ENCODE peak calls at places on chromosomes 4 and X, in six cellular contexts. D, W, Q, P, H and C are unnamed samples. For H3K4me1, the result is how much of the 10 kb centered on the place peaks cover.

GRCh38 chr4:159174645-159175147 is 71.8 kb downstream of the RAPGEF2 start:
- DNase-seq in P (no peak), W (no peak), H (no peak), Q (no peak), D (no peak), C (no peak)

GRCh38 chr4:16516796-16517413 is 290.6 kb upstream of the TAPT1 start:
- DNase-seq in D (peak), Q (no peak), W (peak), H (no peak), P (peak), C (peak)

GRCh38 chr4:86791126-86791525 is 58.1 kb downstream of the SLC10A6 start:
- DNase-seq in D (no peak), H (no peak), Q (peak), P (no peak), W (no peak), C (no peak)

GRCh38 chr4:72701987-72702819 is 133.2 kb upstream of the ADAMTS3 start:
- DNase-seq in D (no peak), W (peak), P (peak), H (no peak), Q (peak), C (peak)

GRCh38 chrX:149372861-149373260 is 132.2 kb downstream of the IDS start:
- DNase-seq in P (no peak), W (no peak), H (no peak), D (no peak), Q (no peak), C (no peak)

GRCh38 chrX:132953358-132953757 is 5.1 kb downstream of the HS6ST2 start:
- DNase-seq in H (no peak), P (no peak), D (no peak), Q (no peak), W (no peak), C (no peak)

GRCh38 chr4:103634236-103634635 is 85.5 kb downstream of the TACR3 start:
- DNase-seq in Q (peak), P (no peak), D (no peak), W (no peak), H (no peak), C (no peak)

GRCh38 chr4:34733185-34733916 is 1511.0 kb downstream of the ARAP2 start:
- DNase-seq in W (no peak), H (no peak), D (no peak), P (no peak), Q (peak), C (no peak)

GRCh38 chrX:28659269-28659668 is 72.0 kb downstream of the IL1RAPL1 start:
- DNase-seq in Q (peak), D (peak), W (no peak), P (no peak), H (no peak), C (peak)

GRCh38 chr4:182928061-182928460 is 10.9 kb upstream of the DCTD start:
- DNase-seq in W (no peak), D (no peak), H (no peak), Q (peak), P (no peak), C (no peak)

GRCh38 chr4:21811576-21811975 is 137.0 kb downstream of the KCNIP4 start:
- DNase-seq in W (no peak), P (no peak), Q (no peak), D (no peak), H (no peak), C (no peak)

GRCh38 chr4:139242511-139243051 is 37.4 kb downstream of the MGARP start:
- DNase-seq in Q (no peak), H (no peak), D (no peak), W (no peak), P (no peak), C (no peak)

DNA sequence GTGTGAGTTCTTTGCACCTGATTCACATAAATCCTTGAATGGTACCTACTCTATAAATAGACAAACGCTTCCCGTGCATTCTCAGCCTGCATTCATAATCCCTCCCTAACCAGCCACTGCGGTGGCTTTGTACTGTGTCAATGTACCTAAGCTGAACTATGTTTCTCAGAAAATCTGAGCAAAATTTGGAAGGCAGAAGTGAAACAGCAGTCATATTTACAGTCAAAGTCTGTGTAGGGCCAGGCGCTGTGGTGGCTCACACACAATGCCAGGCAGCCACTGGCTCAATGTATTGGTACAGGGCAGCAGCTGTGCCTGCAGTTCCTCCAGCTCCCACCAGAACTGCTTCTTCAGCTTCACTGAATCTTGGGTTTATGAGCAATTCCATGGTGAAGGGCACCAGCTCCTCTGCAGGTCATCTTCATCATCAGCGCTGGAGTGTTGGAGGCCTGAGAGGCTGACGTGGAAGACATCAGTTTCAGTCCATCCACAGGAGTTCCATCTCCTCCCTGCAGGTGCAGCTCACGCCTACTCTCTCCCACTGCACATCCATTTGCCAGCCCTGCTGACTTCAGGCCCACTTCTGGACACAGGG is 32.3 kb upstream of the IRF2 start:
- DNase-seq in Q (peak), H (peak), P (peak), W (no peak), D (no peak), C (peak)
- TF ChIP-seq CTCF in Q (no peak), H (no peak), P (peak), W (no peak), D (no peak), C (no peak)

GRCh38 chr4:6277139-6277802 is 7.6 kb downstream of the WFS1 start:
- DNase-seq in P (no peak), D (no peak), W (peak), Q (no peak), H (no peak), C (no peak)
- H3K4me1 ChIP-seq in P (under half), D (under half), W (half or more), Q (under half), H (under half), C (under half)

DNA sequence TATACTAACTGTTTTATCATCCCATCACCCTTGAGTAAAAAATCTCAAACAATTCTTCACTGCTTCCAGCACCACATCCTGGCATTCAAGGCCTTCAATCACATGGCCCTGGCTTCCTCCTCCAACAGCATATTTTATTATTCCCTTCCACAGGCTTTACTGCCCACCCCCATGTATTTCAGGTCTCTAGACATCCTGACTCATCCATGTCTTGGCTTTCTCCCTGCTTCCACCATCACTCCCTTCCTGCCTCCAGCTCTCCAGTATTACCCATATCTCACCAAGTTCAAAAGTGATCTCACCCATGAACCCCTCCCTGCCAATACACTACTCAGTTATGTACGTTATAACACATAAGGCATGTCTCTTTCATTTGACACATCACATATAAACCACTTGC is 34.7 kb upstream of the PLAC1 start:
- DNase-seq in D (no peak), W (no peak), P (no peak), Q (peak), H (no peak), C (no peak)
- H3K27ac ChIP-seq in D (no peak), W (no peak), P (peak), Q (peak), H (no peak), C (no peak)

DNA sequence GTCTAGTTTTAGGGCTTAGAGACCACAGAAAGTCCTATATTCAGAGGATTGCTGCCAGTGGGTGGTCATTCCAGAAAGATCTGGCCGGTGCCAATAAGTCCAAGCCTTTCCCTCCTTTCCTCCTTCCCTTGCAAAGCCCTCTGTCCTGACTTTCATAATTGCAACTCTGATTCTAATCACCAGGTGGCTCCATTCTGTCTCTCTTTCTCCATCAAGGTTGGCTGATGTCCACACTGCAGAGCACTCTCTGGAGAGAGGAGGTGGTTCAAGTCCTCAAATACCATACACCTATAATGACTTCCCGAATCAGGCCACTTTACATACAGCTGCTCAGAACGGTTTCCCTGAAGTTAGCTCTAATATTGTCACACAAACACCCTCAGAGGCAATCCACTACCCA is 22.4 kb upstream of the ARMCX4 start:
- DNase-seq in H (no peak), W (peak), D (no peak), Q (peak), P (peak), C (no peak)
- TF ChIP-seq CTCF in H (no peak), W (no peak), D (peak), Q (no peak), P (peak), C (no peak)

GRCh38 chr4:165131247-165131832 is 18.7 kb upstream of the TMEM192 start:
- DNase-seq in W (peak), H (peak), Q (peak), D (peak), P (peak), C (peak)
- H3K4me1 ChIP-seq in W (under half), H (under half), Q (under half), D (under half), P (under half), C (under half)

GRCh38 chr4:76606662-76607265 is 171.7 kb downstream of the SHROOM3 start:
- DNase-seq in W (no peak), P (no peak), Q (no peak), D (no peak), H (no peak), C (no peak)

GRCh38 chr4:76600447-76600846 is 165.4 kb downstream of the SHROOM3 start:
- DNase-seq in Q (no peak), W (no peak), P (no peak), H (no peak), D (no peak), C (no peak)

GRCh38 chr4:76605099-76605563 is 170.1 kb downstream of the SHROOM3 start:
- DNase-seq in Q (no peak), P (no peak), H (no peak), W (no peak), D (no peak), C (no peak)

GRCh38 chr4:76597423-76597979 is 162.5 kb downstream of the SHROOM3 start:
- DNase-seq in W (no peak), D (no peak), H (no peak), P (no peak), Q (no peak), C (no peak)

DNA sequence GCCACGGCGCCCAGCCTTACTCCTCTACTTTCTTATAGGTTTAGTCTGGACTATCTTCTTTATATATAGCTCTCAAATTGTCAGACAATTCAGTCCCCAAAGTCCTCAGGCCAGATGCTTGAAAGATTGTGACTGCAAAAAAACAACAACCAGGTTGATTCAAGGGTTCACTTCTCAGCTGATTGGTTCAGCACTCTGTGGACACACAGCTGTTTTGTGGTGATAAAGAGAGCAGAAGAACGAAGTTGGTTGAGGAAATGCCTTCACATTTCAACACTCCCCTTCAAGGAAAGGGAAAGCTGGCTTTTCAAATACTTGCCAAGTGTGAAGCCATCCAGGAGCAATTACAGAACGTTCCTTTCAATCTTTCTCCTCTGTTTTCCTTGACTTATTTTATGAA is 166.8 kb downstream of the SHROOM3 start:
- DNase-seq in H (no peak), P (no peak), W (no peak), Q (no peak), D (no peak), C (no peak)
- H3K27ac ChIP-seq in H (peak), P (no peak), W (no peak), Q (no peak), D (no peak), C (peak)

GRCh38 chr4:105712766-105713165 is 4.2 kb downstream of the GSTCD start:
- DNase-seq in H (no peak), P (no peak), D (no peak), W (no peak), Q (no peak), C (no peak)

GRCh38 chr4:105719214-105719613 is 10.6 kb downstream of the GSTCD start:
- DNase-seq in Q (no peak), P (no peak), H (no peak), D (no peak), W (no peak), C (no peak)

GRCh38 chr4:105714932-105715331 is 6.3 kb downstream of the GSTCD start:
- DNase-seq in Q (no peak), P (no peak), D (no peak), H (no peak), W (no peak), C (no peak)

GRCh38 chr4:105714071-105714521 is 5.5 kb downstream of the GSTCD start:
- DNase-seq in P (no peak), W (no peak), Q (no peak), D (no peak), H (no peak), C (no peak)

GRCh38 chr4:105715692-105716278 is 7.2 kb downstream of the GSTCD start:
- DNase-seq in P (peak), Q (peak), D (no peak), H (no peak), W (no peak), C (no peak)
- TF ChIP-seq CTCF in P (peak), Q (peak), D (peak), H (peak), W (peak), C (peak)

DNA sequence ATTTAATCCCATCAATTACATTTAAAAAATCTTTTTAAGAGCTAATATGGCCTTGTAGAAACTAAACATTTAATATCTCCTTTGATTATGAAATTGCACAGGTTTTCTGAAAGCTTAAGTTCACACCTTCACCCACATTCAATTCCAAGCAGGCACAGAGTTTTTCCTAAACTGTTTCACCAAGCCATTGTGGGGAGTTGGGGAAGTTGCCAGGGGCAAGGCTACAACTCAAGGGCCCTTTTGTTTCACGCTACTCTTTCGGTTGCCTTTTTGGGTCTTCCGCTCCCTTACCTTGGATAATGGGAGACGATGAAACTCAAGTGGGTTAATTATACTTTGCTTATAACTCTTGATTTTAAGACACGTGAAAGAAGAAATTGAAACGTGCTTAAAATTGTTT is 33.3 kb downstream of the APBB2 start:
- DNase-seq in H (no peak), W (no peak), P (no peak), D (no peak), Q (no peak), C (no peak)
- H3K4me1 ChIP-seq in H (under half), W (half or more), P (under half), D (under half), Q (under half), C (under half)

GRCh38 chrX:129655547-129656248 is 942 bp upstream of the APLN start:
- DNase-seq in W (no peak), H (no peak), P (no peak), Q (peak), D (no peak), C (peak)

GRCh38 chrX:129653181-129653984 is 1.4 kb downstream of the APLN start:
- DNase-seq in W (no peak), P (no peak), Q (no peak), H (no peak), D (peak), C (no peak)

GRCh38 chrX:129653985-129654651 is 638 bp downstream of the APLN start:
- DNase-seq in P (peak), W (no peak), D (peak), H (no peak), Q (peak), C (peak)

GRCh38 chrX:129652565-129653169 is 2.1 kb downstream of the APLN start:
- DNase-seq in P (no peak), D (no peak), H (no peak), Q (no peak), W (no peak), C (no peak)

DNA sequence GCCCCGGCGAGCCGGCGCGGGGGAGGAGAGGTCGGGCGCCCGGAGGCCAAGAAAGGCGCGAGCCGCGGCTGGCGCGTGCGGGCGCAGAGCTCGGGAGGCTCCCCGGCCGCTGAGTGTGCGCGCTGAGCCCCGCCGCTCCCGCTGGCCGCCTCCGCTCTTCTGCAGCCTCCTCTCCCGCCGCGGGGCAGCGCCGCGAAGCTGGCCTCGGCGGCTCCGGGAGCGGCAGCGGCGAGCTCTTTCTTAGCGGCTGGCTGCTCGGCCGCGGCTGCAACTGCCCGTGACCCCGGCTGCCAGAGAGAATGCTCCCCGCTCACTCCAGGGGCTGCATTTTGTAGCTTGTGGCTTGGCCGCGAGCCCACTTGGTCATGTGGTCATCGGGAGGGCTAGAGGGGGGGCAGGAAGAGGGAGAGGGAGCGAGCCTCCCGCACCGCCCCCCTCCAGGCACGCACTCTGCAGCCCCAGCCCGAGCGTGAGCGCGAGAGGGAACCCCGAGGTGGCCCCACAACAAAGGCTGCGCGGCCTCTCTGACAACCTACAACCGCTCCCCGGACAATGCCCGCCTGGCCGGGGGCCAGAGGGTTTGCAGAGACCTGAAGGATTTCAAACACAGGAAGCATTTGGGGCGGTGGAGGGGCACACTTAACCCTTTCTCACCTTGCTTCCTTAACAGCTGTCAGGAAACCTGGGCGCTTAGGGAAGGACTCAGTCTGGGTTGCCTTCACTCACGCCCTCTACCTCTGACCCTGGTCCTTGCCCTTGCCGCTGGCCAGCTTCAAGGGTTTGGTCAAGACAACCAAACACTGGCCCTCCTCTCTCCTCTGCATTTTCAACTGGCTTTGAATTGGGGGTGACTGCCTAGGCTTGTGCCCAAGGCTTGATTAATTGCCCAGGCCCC is at the start of gene APLN:
- DNase-seq in H (no peak), D (peak), W (peak), Q (no peak), P (peak), C (peak)
- H3K27ac ChIP-seq in H (no peak), D (no peak), W (no peak), Q (peak), P (peak), C (no peak)